ENCODE peak calls at places on chromosomes 1 and 21, in eight cellular contexts. M, N, J, A, O, G, E and C are unnamed samples.

GRCh38 chr1:31987231-31987630 is 26.4 kb upstream of the KHDRBS1 start:
- DNase-seq in M (no peak), N (no peak), J (no peak), A (peak), O (no peak), G (no peak), E (no peak), C (peak)

GRCh38 chr1:32871364-32872188 is 864 bp upstream of the FNDC5 start:
- DNase-seq in M (no peak), N (no peak), J (no peak), A (no peak), O (no peak), G (no peak), E (no peak), C (peak)

GRCh38 chr1:216325946-216326345 is 97.3 kb downstream of the USH2A start:
- DNase-seq in M (no peak), N (no peak), J (no peak), A (no peak), O (no peak), G (no peak), E (no peak), C (no peak)

GRCh38 chr1:150366416-150367296 is 2.7 kb downstream of the RPRD2 start:
- DNase-seq in M (no peak), N (no peak), J (no peak), A (no peak), O (no peak), G (peak), E (no peak), C (peak)

GRCh38 chr1:116242741-116243140 is 130.3 kb upstream of the ATP1A1 start:
- DNase-seq in M (no peak), N (no peak), J (no peak), A (no peak), O (no peak), G (no peak), E (no peak), C (no peak)

GRCh38 chr1:203726417-203726867 is 38.5 kb upstream of the LAX1 start:
- DNase-seq in M (no peak), N (peak), J (no peak), A (peak), O (no peak), G (no peak), E (no peak), C (no peak)

GRCh38 chr21:27649323-27649722 is 682.4 kb upstream of the ADAMTS5 start:
- DNase-seq in M (no peak), N (no peak), J (no peak), A (no peak), O (no peak), G (no peak), E (no peak), C (no peak)

GRCh38 chr1:59005491-59006308 is 221.9 kb upstream of the JUN start:
- DNase-seq in M (no peak), N (no peak), J (no peak), A (no peak), O (no peak), G (no peak), E (no peak), C (no peak)

GRCh38 chr1:201268604-201269151 is 14.6 kb upstream of the PKP1 start:
- DNase-seq in M (no peak), N (no peak), J (peak), A (peak), O (no peak), G (no peak), E (no peak), C (no peak)

GRCh38 chr1:100523038-100523649 is 14.8 kb upstream of the GPR88 start:
- DNase-seq in M (no peak), N (no peak), J (no peak), A (no peak), O (no peak), G (peak), E (no peak), C (no peak)

GRCh38 chr1:4614371-4615137 is 39.9 kb upstream of the AJAP1 start:
- DNase-seq in M (no peak), N (no peak), J (no peak), A (peak), O (no peak), G (no peak), E (no peak), C (no peak)

GRCh38 chr1:218342091-218342490 is 3.0 kb upstream of the TGFB2 start:
- DNase-seq in M (no peak), N (no peak), J (no peak), A (no peak), O (no peak), G (no peak), E (no peak), C (no peak)

GRCh38 chr1:192516776-192517297 is 58.7 kb upstream of the RGS1 start:
- DNase-seq in M (no peak), N (no peak), J (no peak), A (no peak), O (no peak), G (peak), E (no peak), C (no peak)

GRCh38 chr1:46801323-46802055 is 2.6 kb downstream of the CYP4B1 start:
- DNase-seq in M (no peak), N (no peak), J (no peak), A (no peak), O (no peak), G (no peak), E (no peak), C (no peak)

GRCh38 chr1:218531936-218532335 is 186.8 kb downstream of the TGFB2 start:
- DNase-seq in M (no peak), N (no peak), J (no peak), A (no peak), O (no peak), G (no peak), E (no peak), C (no peak)

GRCh38 chr1:45566722-45567121 is 16.1 kb downstream of the AKR1A1 start:
- DNase-seq in M (no peak), N (no peak), J (no peak), A (no peak), O (no peak), G (no peak), E (no peak), C (no peak)

GRCh38 chr1:151193856-151194255 is 3.9 kb upstream of the VPS72 start:
- DNase-seq in M (no peak), N (no peak), J (no peak), A (no peak), O (no peak), G (no peak), E (no peak), C (no peak)

GRCh38 chr1:237672748-237673147 is 218.0 kb downstream of the ZP4 start:
- DNase-seq in M (no peak), N (no peak), J (no peak), A (peak), O (no peak), G (peak), E (peak), C (peak)

GRCh38 chr1:236129315-236129714 is 13.0 kb upstream of the GPR137B start:
- DNase-seq in M (no peak), N (no peak), J (no peak), A (no peak), O (no peak), G (no peak), E (no peak), C (peak)

GRCh38 chr1:183877321-183877720 is 72.4 kb downstream of the RGL1 start:
- DNase-seq in M (no peak), N (no peak), J (no peak), A (no peak), O (no peak), G (no peak), E (no peak), C (no peak)

GRCh38 chr1:12551584-12551983 is 66.4 kb downstream of the DHRS3 start:
- DNase-seq in M (no peak), N (no peak), J (no peak), A (no peak), O (no peak), G (no peak), E (no peak), C (no peak)

GRCh38 chr1:210293191-210293607 is 35.5 kb upstream of the HHAT start:
- DNase-seq in M (no peak), N (no peak), J (no peak), A (no peak), O (no peak), G (no peak), E (no peak), C (no peak)

GRCh38 chr1:57621776-57622175 is 197.9 kb upstream of the DAB1 start:
- DNase-seq in M (no peak), N (no peak), J (no peak), A (no peak), O (no peak), G (no peak), E (no peak), C (no peak)

GRCh38 chr1:230753586-230754251 is 6.5 kb downstream of the CAPN9 start:
- DNase-seq in M (peak), N (peak), J (no peak), A (peak), O (peak), G (no peak), E (no peak), C (peak)

GRCh38 chr1:115041654-115042053 is 12.0 kb downstream of the TSHB start:
- DNase-seq in M (peak), N (no peak), J (no peak), A (no peak), O (peak), G (no peak), E (no peak), C (peak)

GRCh38 chr1:31802190-31803150 is 13.4 kb downstream of the SPOCD1 start:
- DNase-seq in M (no peak), N (no peak), J (no peak), A (no peak), O (no peak), G (no peak), E (no peak), C (no peak)

GRCh38 chr1:63368131-63368530 is 704 bp downstream of the ALG6 start:
- DNase-seq in M (no peak), N (no peak), J (no peak), A (peak), O (peak), G (peak), E (no peak), C (peak)

GRCh38 chr1:192443616-192444015 is 126.8 kb downstream of the RGS21 start:
- DNase-seq in M (no peak), N (no peak), J (no peak), A (no peak), O (no peak), G (no peak), E (no peak), C (no peak)

GRCh38 chr1:170303034-170303433 is 157.3 kb downstream of the NTMT2 start:
- DNase-seq in M (no peak), N (no peak), J (no peak), A (no peak), O (no peak), G (no peak), E (no peak), C (no peak)

GRCh38 chr1:197632651-197633050 is 142.6 kb downstream of the DENND1B start:
- DNase-seq in M (no peak), N (no peak), J (no peak), A (no peak), O (no peak), G (no peak), E (no peak), C (no peak)

GRCh38 chr1:216562383-216562782 is 139.1 kb upstream of the USH2A start:
- DNase-seq in M (no peak), N (no peak), J (no peak), A (no peak), O (no peak), G (no peak), E (no peak), C (peak)

GRCh38 chr1:177091036-177091435 is 73.5 kb downstream of the ASTN1 start:
- DNase-seq in M (no peak), N (no peak), J (no peak), A (no peak), O (no peak), G (no peak), E (no peak), C (no peak)

GRCh38 chr1:76868916-76869315 is 1.6 kb downstream of the ST6GALNAC5 start:
- DNase-seq in M (no peak), N (no peak), J (no peak), A (peak), O (no peak), G (no peak), E (no peak), C (peak)

GRCh38 chr1:194366705-194367104 is 1180.3 kb upstream of the B3GALT2 start:
- DNase-seq in M (no peak), N (no peak), J (no peak), A (no peak), O (no peak), G (no peak), E (no peak), C (no peak)

GRCh38 chr1:190178827-190179226 is 298.8 kb downstream of the BRINP3 start:
- DNase-seq in M (no peak), N (no peak), J (no peak), A (no peak), O (no peak), G (no peak), E (no peak), C (no peak)

GRCh38 chr1:73980324-73981040 is 217.5 kb downstream of the LRRIQ3 start:
- DNase-seq in M (no peak), N (no peak), J (no peak), A (no peak), O (peak), G (no peak), E (no peak), C (no peak)

GRCh38 chr1:162275622-162276175 is 101.0 kb downstream of the SPATA46 start:
- DNase-seq in M (no peak), N (no peak), J (no peak), A (no peak), O (no peak), G (no peak), E (no peak), C (peak)

DNA sequence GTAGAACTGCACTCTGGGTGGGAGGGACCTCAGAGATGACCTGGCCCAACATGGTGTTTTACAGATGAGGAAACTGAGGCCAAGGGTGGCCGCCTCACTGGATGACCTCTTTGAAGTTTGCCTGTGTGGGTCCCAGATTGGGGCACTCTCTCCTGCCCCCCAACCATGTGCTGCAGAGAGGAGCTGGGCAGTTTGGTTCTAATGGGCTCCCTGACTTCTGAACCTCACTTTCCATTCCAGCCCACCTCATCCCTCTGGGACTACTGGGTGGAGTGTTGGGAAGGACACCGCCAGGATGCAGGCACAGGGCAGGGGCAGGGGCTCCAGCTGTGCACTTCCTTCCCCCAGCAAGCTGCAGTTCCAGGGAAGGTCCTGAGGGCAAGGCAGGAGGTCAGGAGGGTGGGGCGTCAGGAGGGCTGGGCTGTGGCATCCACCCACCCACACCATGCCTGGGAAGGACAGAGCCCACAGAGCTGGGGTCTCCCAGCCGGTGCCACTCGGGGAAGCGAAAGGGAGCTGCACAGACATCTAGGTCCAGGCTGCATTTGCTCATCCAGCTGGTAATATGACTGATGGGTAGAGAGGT is 10.3 kb upstream of the EPS8L3 start:
- DNase-seq in M (no peak), N (no peak), J (no peak), A (no peak), O (no peak), G (no peak), E (no peak), C (no peak)
- TF ChIP-seq CTCF in M (no peak), N (no peak), J (no peak), A (no peak), O (no peak), G (no peak), E (peak), C (no peak)

DNA sequence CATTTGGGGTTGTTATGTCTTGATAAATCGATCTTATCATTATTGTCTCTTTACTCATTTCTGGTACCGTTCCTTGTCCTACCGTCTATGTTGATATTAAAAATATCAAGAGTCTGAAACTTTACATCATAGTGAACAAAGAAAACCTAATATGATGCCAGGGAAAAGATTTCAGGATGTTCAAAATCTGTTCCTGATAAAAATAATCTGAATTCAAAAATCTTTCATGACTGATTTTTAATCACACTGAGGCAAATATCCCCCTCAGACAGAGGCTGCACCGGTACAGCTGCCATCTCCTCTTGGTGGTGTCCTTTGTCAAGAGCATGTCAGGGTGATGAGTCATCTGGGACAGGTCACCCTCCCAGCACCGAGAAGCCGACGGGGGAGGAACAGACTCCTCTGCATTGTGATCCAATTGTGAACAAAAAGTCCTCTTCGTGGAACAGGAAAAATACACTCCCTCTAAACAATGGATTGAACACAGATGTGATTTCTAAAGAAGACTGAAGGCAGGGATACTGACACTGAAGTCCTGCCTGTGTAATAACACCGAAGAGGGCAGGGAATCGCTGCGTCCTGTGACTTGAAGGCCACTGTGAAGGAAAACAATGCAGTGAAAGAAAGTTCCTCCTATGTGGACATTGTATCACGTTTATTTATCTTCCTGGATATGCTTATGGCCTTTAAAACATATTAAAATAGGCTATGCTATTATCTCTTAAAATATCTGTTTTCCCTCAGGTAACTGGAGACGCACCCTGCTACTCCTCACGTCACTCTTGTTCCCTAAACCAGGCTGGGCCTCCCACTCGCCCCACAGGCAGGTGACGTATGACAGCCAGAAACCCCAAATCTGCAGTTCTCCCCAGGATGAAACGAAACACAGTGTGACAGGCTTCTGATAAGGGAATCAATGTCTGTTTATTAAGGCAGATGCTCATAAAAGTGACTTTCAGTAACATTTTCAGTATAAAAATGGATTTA is 4.3 kb upstream of the SPATC1L start:
- DNase-seq in M (peak), N (peak), J (peak), A (peak), O (peak), G (no peak), E (no peak), C (peak)
- TF ChIP-seq REST in M (no peak), N (no peak), J (no peak), A (no peak), O (no peak), G (no peak), E (no peak), C (no peak)

GRCh38 chr1:200033511-200034261 is 6.2 kb downstream of the NR5A2 start:
- DNase-seq in M (no peak), N (no peak), J (no peak), A (no peak), O (no peak), G (no peak), E (no peak), C (peak)
- TF ChIP-seq CTCF in M (no peak), N (no peak), J (no peak), A (no peak), O (no peak), G (no peak), E (no peak), C (peak)

GRCh38 chr1:39926820-39927219 is 25.1 kb upstream of the MYCL start:
- DNase-seq in M (no peak), N (no peak), J (no peak), A (no peak), O (no peak), G (no peak), E (no peak), C (no peak)

GRCh38 chr1:39925727-39926342 is 24.1 kb upstream of the MYCL start:
- DNase-seq in M (no peak), N (no peak), J (no peak), A (no peak), O (no peak), G (peak), E (no peak), C (no peak)

GRCh38 chr1:39928809-39929587 is 25.9 kb upstream of the MFSD2A start:
- DNase-seq in M (no peak), N (no peak), J (no peak), A (no peak), O (no peak), G (no peak), E (no peak), C (no peak)

GRCh38 chr1:39927538-39927937 is 25.8 kb upstream of the MYCL start:
- DNase-seq in M (no peak), N (no peak), J (no peak), A (no peak), O (no peak), G (no peak), E (no peak), C (no peak)

GRCh38 chr1:39926343-39926769 is 24.6 kb upstream of the MYCL start:
- DNase-seq in M (no peak), N (no peak), J (no peak), A (no peak), O (peak), G (peak), E (no peak), C (no peak)
- TF ChIP-seq REST in M (no peak), N (no peak), J (no peak), A (no peak), O (no peak), G (no peak), E (no peak), C (no peak)

DNA sequence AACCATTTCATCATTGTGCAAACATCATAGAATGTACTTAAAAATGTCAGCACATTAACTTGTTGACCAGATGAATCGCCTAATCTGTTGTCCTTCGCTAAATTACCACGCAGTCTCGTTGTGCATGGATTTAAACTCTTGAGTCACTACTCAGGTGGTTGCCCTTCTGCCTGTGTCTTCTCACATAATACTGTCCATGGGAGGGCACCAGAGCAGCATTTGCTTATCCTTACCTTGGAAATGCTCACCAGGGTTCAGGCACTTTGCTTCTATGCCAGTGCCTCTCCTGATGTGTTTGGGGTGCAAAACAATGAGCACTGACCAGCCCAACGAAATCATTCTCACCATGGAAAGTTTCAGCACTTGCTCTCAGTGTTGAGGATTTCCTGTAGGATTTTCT is 559.9 kb downstream of the RWDD3 start:
- DNase-seq in M (no peak), N (no peak), J (no peak), A (no peak), O (peak), G (peak), E (no peak), C (peak)
- TF ChIP-seq CTCF in M (peak), N (no peak), J (no peak), A (no peak), O (peak), G (no peak), E (peak), C (peak)